ENCODE peak calls at places on chromosome 11, in four cellular contexts. X is iPS DF 19.7, T is endothelial cell, M is epithelial cell of proximal tubule. C is an unnamed sample.

GRCh38 chr11:75269896-75270295 is 29.3 kb downstream of the TPBGL start:
- DNase-seq in M (no peak), X (no peak), T (no peak), C (no peak)

GRCh38 chr11:125923012-125923579 is 18.8 kb downstream of the DDX25 start:
- DNase-seq in T (peak), X (no peak), M (peak), C (peak)

GRCh38 chr11:130042093-130042591 is 27.6 kb upstream of the APLP2 start:
- DNase-seq in T (no peak), M (peak), X (no peak), C (peak)

GRCh38 chr11:50074161-50074560 is 41.5 kb downstream of the OR4C45 start:
- DNase-seq in T (no peak), M (no peak), X (no peak), C (no peak)

GRCh38 chr11:48020092-48020755 is 39.9 kb downstream of the PTPRJ start:
- DNase-seq in M (no peak), T (no peak), X (no peak), C (no peak)

GRCh38 chr11:95338430-95338991 is 107.5 kb upstream of the SESN3 start:
- DNase-seq in T (no peak), M (no peak), X (no peak), C (peak)

GRCh38 chr11:117314840-117315239 is 1.2 kb downstream of the BACE1 start:
- DNase-seq in M (no peak), X (no peak), T (no peak), C (peak)

GRCh38 chr11:69896250-69896649 is 77.0 kb upstream of the FGF3 start:
- DNase-seq in X (no peak), M (no peak), T (no peak), C (peak)

GRCh38 chr11:87198266-87198881 is 160.6 kb downstream of the TMEM135 start:
- DNase-seq in M (no peak), T (no peak), X (no peak), C (no peak)

GRCh38 chr11:61587541-61587941 is 6.7 kb upstream of the SYT7 start:
- DNase-seq in X (no peak), T (peak), M (no peak), C (peak)

GRCh38 chr11:32893091-32893946 is 708 bp downstream of the QSER1 start:
- DNase-seq in X (no peak), M (no peak), T (peak), C (peak)

GRCh38 chr11:11672764-11673163 is 51.0 kb upstream of the GALNT18 start:
- DNase-seq in M (no peak), T (no peak), X (no peak), C (no peak)

GRCh38 chr11:47667135-47667534 is 24.8 kb upstream of the MTCH2 start:
- DNase-seq in X (no peak), M (no peak), T (no peak), C (no peak)

GRCh38 chr11:93485983-93486382 is 57.2 kb downstream of the SMCO4 start:
- DNase-seq in M (no peak), X (no peak), T (no peak), C (no peak)

GRCh38 chr11:134572741-134573675 is 161.0 kb upstream of the B3GAT1 start:
- DNase-seq in T (no peak), X (no peak), M (no peak), C (no peak)

GRCh38 chr11:94067010-94067409 is 45.9 kb downstream of the HEPHL1 start:
- DNase-seq in T (no peak), X (no peak), M (no peak), C (peak)

C was measured in astrocyte of the hippocampus.